ENCODE peak calls at places on chromosomes 6 and 20, in five cellular contexts. P is AG04450, H is B cell, Q is upper lobe of left lung, C is AG09319. I is an unnamed sample.

GRCh38 chr6:5478380-5478779 is 217.1 kb downstream of the FARS2 start:
- DNase-seq in Q (no peak), C (no peak), H (no peak), P (no peak), I (no peak)

GRCh38 chr6:150866147-150867073 is 908 bp downstream of the MTHFD1L start:
- DNase-seq in Q (peak; percentile 79), C (peak; percentile 88), P (peak; percentile 77), H (peak; percentile 83), I (peak; percentile 89)

GRCh38 chr6:33427585-33428218 is 7.8 kb downstream of the SYNGAP1 start:
- DNase-seq in H (peak; percentile 82), Q (peak; percentile 69), C (no peak), P (no peak), I (no peak)

GRCh38 chr6:2792330-2792729 is 27.1 kb downstream of the WRNIP1 start:
- DNase-seq in H (no peak), Q (no peak), C (no peak), P (no peak), I (peak; percentile 77)

GRCh38 chr6:158783851-158784250 is 35.3 kb downstream of the EZR start:
- DNase-seq in Q (no peak), C (no peak), H (no peak), P (no peak), I (no peak)

GRCh38 chr20:53427951-53428350 is 165.7 kb downstream of the ZNF217 start:
- DNase-seq in P (no peak), Q (no peak), C (no peak), H (no peak), I (no peak)

GRCh38 chr6:136962661-136963060 is 40.6 kb downstream of the SLC35D3 start:
- DNase-seq in P (no peak), Q (no peak), H (no peak), C (no peak), I (no peak)

GRCh38 chr6:111605100-111605748 is 454 bp downstream of the TRAF3IP2 start:
- DNase-seq in Q (peak; percentile 71), P (no peak), H (no peak), C (peak; percentile 94), I (peak; percentile 88)

GRCh38 chr6:24330137-24330732 is 27.6 kb downstream of the DCDC2 start:
- DNase-seq in C (no peak), Q (no peak), P (no peak), H (no peak), I (no peak)

GRCh38 chr20:38460040-38460623 is 12.5 kb upstream of the RALGAPB start:
- DNase-seq in P (no peak), H (no peak), C (no peak), Q (peak; percentile 51), I (peak; percentile 95)

GRCh38 chr20:60262967-60263603 is 304.9 kb downstream of the CDH26 start:
- DNase-seq in H (peak; percentile 44), P (no peak), Q (peak; percentile 61), C (no peak), I (peak; percentile 72)

GRCh38 chr6:150767585-150768164 is 97.8 kb upstream of the MTHFD1L start:
- DNase-seq in H (peak; percentile 15), C (no peak), P (no peak), Q (no peak), I (no peak)

GRCh38 chr6:24931296-24931695 is 4.5 kb downstream of the RIPOR2 start:
- DNase-seq in P (no peak), C (no peak), Q (no peak), H (no peak), I (no peak)

GRCh38 chr20:34129518-34130162 is 17.6 kb upstream of the EIF2S2 start:
- DNase-seq in P (peak; percentile 52), H (peak; percentile 80), C (peak; percentile 43), Q (peak; percentile 66), I (peak; percentile 79)

GRCh38 chr20:4151991-4152695 is 136.8 kb upstream of the RNF24 start:
- DNase-seq in C (no peak), P (no peak), H (no peak), Q (no peak), I (no peak)

GRCh38 chr20:50957798-50958732 is at the start of gene DPM1:
- DNase-seq in Q (peak; percentile 86), H (peak; percentile 93), P (peak; percentile 77), C (peak; percentile 73), I (peak; percentile 87)

GRCh38 chr6:6379573-6379972 is 59.1 kb upstream of the F13A1 start:
- DNase-seq in P (no peak), C (no peak), H (no peak), Q (peak; percentile 29), I (no peak)

GRCh38 chr6:147194652-147195403 is 9.4 kb upstream of the STXBP5 start:
- DNase-seq in C (no peak), P (no peak), H (no peak), Q (no peak), I (peak; percentile 18)

GRCh38 chr6:15962449-15962764 is 166.5 kb upstream of the MYLIP start:
- DNase-seq in P (no peak), H (no peak), Q (no peak), C (peak; percentile 24), I (no peak)

GRCh38 chr6:10373642-10374359 is 41.1 kb downstream of the TFAP2A start:
- DNase-seq in P (no peak), C (no peak), Q (no peak), H (no peak), I (no peak)

GRCh38 chr20:48075591-48076174 is 290.4 kb upstream of the SULF2 start:
- DNase-seq in C (no peak), Q (no peak), H (no peak), P (no peak), I (peak; percentile 58)

GRCh38 chr6:28922004-28922840 is 1.6 kb downstream of the TRIM27 start:
- DNase-seq in C (no peak), Q (peak; percentile 64), H (no peak), P (no peak), I (peak; percentile 86)

GRCh38 chr20:10648651-10649050 is 25.1 kb downstream of the JAG1 start:
- DNase-seq in P (peak; percentile 56), H (no peak), C (peak; percentile 67), Q (no peak), I (no peak)

GRCh38 chr20:4592316-4593148 is 129.2 kb upstream of the PRND start:
- DNase-seq in H (peak; percentile 73), C (no peak), Q (peak; percentile 52), P (no peak), I (peak; percentile 34)

GRCh38 chr6:44646355-44646754 is 258.8 kb downstream of the CDC5L start:
- DNase-seq in P (no peak), H (no peak), Q (no peak), C (no peak), I (peak; percentile 38)

GRCh38 chr20:56247954-56248782 is at the start of gene MC3R:
- DNase-seq in H (peak; percentile 9), P (no peak), Q (peak; percentile 29), C (peak; percentile 3), I (peak; percentile 68)
- TF ChIP-seq CTCF in H (peak; percentile 8), P (peak; percentile 60), Q (peak; percentile 33), C (peak; percentile 65), I (peak; percentile 72)

DNA sequence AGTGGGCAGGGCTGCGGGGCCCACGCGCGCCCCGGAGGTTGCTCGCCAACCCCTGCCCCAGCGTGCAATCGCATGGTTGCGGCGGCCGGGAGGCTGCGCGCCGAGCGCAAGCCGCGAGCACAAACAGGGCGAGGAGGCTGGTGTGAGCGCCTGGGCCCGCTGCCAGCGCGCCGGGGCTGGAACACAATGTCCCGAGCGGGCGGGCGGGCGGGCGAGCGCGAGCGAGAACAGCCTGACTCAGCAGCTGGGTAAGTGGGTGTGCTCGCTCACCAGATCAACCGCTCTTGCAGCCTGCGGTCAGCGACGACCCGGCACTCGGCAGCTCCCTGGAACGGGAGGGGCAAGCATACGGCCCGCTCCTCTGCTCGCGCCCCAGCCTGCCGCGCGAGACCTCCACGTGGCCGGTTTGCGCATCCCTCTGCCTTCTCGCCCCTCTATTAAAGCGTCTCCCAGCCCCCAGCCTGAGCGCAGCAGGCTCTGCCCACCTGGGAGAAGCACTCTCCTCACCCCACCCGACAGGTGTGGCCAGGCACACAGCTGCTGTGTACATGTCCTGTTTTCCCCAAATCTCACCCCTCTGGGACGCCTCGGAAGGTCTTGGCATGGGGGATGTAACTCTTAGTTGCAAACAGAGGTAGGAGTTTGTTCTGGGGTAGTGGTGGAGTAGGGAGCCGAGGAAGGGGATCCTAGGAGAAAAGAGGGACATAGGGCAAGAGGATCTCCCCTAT is 8.7 kb upstream of the ARMC12 start:
- DNase-seq in H (peak; percentile 81), Q (peak; percentile 97), P (peak; percentile 85), C (peak; percentile 75), I (peak; percentile 96)
- TF ChIP-seq CTCF in H (no peak), Q (peak; percentile 25), P (no peak), C (no peak), I (no peak)

GRCh38 chr6:144725731-144726522 is 440.8 kb downstream of the UTRN start:
- DNase-seq in H (no peak), P (no peak), Q (no peak), C (no peak), I (no peak)
- TF ChIP-seq CTCF in H (no peak), P (no peak), Q (no peak), C (no peak), I (no peak)

GRCh38 chr6:45717715-45718114 is 297.9 kb downstream of the CLIC5 start:
- DNase-seq in C (no peak), Q (no peak), P (no peak), H (no peak), I (no peak)

GRCh38 chr6:45717027-45717426 is 298.6 kb downstream of the CLIC5 start:
- DNase-seq in P (no peak), C (no peak), H (no peak), Q (no peak), I (no peak)

GRCh38 chr6:45715508-45715803 is 300.2 kb downstream of the CLIC5 start:
- DNase-seq in H (no peak), P (no peak), C (no peak), Q (no peak), I (no peak)

GRCh38 chr6:45713981-45714685 is 301.5 kb downstream of the CLIC5 start:
- DNase-seq in C (no peak), P (no peak), H (no peak), Q (no peak), I (no peak)

GRCh38 chr6:45714795-45715507 is 300.7 kb downstream of the CLIC5 start:
- DNase-seq in P (peak; percentile 69), H (peak; percentile 67), Q (peak; percentile 52), C (peak; percentile 79), I (peak; percentile 87)
- TF ChIP-seq CTCF in P (peak; percentile 92), H (peak; percentile 73), Q (peak; percentile 79), C (peak; percentile 91), I (peak; percentile 87)